ENCODE peak calls at places on chromosomes 16 and 17, in five cellular contexts. S, B, Z, W and L are unnamed samples.
A peak's percentile ranks its signal among the peaks of the same experiment; 100 is the strongest.

GRCh38 chr17:10741416-10742140 is 11.8 kb upstream of the TMEM220 start:
- DNase-seq in S (no peak), B (no peak), Z (no peak), W (no peak), L (no peak)

GRCh38 chr17:44782349-44782850 is 23.6 kb downstream of the ADAM11 start:
- DNase-seq in S (peak; percentile 33), B (no peak), Z (no peak), W (no peak), L (no peak)

GRCh38 chr17:27756467-27757371 is 43.6 kb downstream of the NOS2 start:
- DNase-seq in S (peak; percentile 72), B (peak; percentile 86), Z (peak; percentile 30), W (peak; percentile 85), L (peak; percentile 54)

GRCh38 chr17:7632492-7632894 is 2.6 kb downstream of the SHBG start:
- DNase-seq in S (peak; percentile 82), B (peak; percentile 66), Z (peak; percentile 52), W (peak; percentile 45), L (no peak)

GRCh38 chr17:45050680-45051059 is 762 bp downstream of the DCAKD start:
- DNase-seq in S (no peak), B (no peak), Z (peak; percentile 44), W (no peak), L (no peak)

GRCh38 chr16:86566966-86567700 is 504 bp downstream of the FOXC2 start:
- DNase-seq in S (peak; percentile 67), B (peak; percentile 77), Z (peak; percentile 75), W (no peak), L (no peak)

GRCh38 chr17:55426851-55427586 is 5.4 kb upstream of the MMD start:
- DNase-seq in S (no peak), B (no peak), Z (peak; percentile 69), W (peak; percentile 60), L (no peak)

GRCh38 chr16:1723450-1724147 is 17.6 kb downstream of the MAPK8IP3 start:
- DNase-seq in S (no peak), B (peak; percentile 74), Z (peak; percentile 56), W (peak; percentile 83), L (no peak)

GRCh38 chr16:1610071-1610840 is 1.6 kb downstream of the IFT140 start:
- DNase-seq in S (peak; percentile 92), B (peak; percentile 99), Z (peak; percentile 92), W (peak; percentile 98), L (peak; percentile 96)

GRCh38 chr16:70470927-70471341 is 16.5 kb downstream of the FCSK start:
- DNase-seq in S (peak; percentile 75), B (peak; percentile 74), Z (peak; percentile 30), W (peak; percentile 46), L (peak; percentile 30)

GRCh38 chr16:13982446-13982845 is 62.5 kb downstream of the ERCC4 start:
- DNase-seq in S (no peak), B (peak; percentile 29), Z (no peak), W (no peak), L (no peak)

GRCh38 chr17:34318474-34318873 is 761 bp upstream of the CCL8 start:
- DNase-seq in S (peak; percentile 73), B (peak; percentile 56), Z (no peak), W (no peak), L (no peak)

GRCh38 chr16:31461921-31462804 is 2.9 kb downstream of the ARMC5 start:
- DNase-seq in S (no peak), B (no peak), Z (no peak), W (no peak), L (no peak)

GRCh38 chr17:22443061-22443460 is 750.7 kb downstream of the KCNJ18 start:
- DNase-seq in S (no peak), B (no peak), Z (no peak), W (no peak), L (no peak)

GRCh38 chr17:73007447-73007846 is 85.0 kb downstream of the SLC39A11 start:
- DNase-seq in S (no peak), B (no peak), Z (no peak), W (peak; percentile 22), L (no peak)

GRCh38 chr16:19583665-19584300 is 28.3 kb downstream of the VPS35L start:
- DNase-seq in S (no peak), B (no peak), Z (peak; percentile 58), W (peak; percentile 81), L (peak; percentile 20)

GRCh38 chr16:68839831-68840230 is 3.5 kb upstream of the TANGO6 start:
- DNase-seq in S (no peak), B (no peak), Z (no peak), W (no peak), L (no peak)

GRCh38 chr17:57407287-57408063 is 151.2 kb downstream of the MSI2 start:
- DNase-seq in S (no peak), B (no peak), Z (peak; percentile 50), W (no peak), L (no peak)

GRCh38 chr16:73288435-73288834 is 240.5 kb upstream of the ZFHX3 start:
- DNase-seq in S (no peak), B (no peak), Z (no peak), W (no peak), L (no peak)
- H2BK12ac ChIP-seq in S (no peak overlapping the region), B (no peak overlapping the region), Z (no peak overlapping the region), W (no peak overlapping the region), L (no peak overlapping the region)

GRCh38 chr17:82204831-82205719 is 7.6 kb downstream of the CCDC57 start:
- DNase-seq in S (no peak), B (no peak), Z (peak; percentile 84), W (peak; percentile 65), L (no peak)
- H2BK12ac ChIP-seq in S (no peak overlapping the region), B (no peak overlapping the region), Z (peak overlapping the region; percentile 75), W (no peak overlapping the region), L (no peak overlapping the region)

DNA sequence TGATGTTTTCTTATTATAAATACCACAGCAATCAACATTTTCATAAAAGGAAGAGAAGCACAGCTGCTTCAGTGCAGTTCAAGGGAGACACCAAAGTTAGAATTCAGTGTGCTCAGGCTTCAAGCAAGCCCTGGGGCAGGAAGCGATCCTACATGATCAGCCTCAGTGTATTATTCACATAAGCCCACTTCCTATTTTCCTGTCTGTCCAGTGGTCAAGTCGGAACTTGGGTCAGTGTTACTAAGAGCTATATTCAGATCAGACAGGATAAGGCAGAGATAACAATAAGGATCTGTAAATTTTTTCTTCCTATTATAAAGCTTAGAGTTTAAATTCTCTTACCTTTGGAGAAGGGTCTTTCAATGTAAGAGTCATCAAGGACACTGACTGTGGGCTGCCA is 12.9 kb downstream of the HEATR6 start:
- DNase-seq in S (no peak), B (no peak), Z (no peak), W (no peak), L (no peak)
- H2BK12ac ChIP-seq in S (no peak overlapping the region), B (no peak overlapping the region), Z (no peak overlapping the region), W (no peak overlapping the region), L (no peak overlapping the region)

GRCh38 chr17:46935658-46936266 is 12.8 kb downstream of the GOSR2 start:
- DNase-seq in S (no peak), B (no peak), Z (no peak), W (no peak), L (no peak)
- H2BK12ac ChIP-seq in S (no peak overlapping the region), B (no peak overlapping the region), Z (no peak overlapping the region), W (peak overlapping the region; percentile 31), L (no peak overlapping the region)

DNA sequence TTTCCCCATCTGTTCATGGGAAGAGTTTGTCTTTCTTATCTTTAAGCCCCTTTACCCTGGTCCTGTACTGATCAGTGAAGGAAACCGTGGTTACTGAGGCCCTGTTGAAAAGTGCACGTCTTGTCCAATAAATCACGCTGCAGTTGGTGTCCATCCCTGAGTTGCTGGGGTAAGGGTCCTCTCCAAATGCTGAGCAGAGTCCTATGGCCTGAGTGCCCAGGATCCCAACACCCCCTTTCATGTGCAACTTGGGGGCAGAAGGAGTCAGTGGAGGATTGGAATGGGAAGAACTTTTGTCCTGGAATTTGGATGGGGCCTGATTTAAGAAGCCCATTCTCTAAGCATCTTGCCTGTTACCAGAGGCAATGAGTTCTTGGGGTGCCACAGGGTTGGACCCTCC is 7.0 kb upstream of the TBX2 start:
- DNase-seq in S (no peak), B (no peak), Z (no peak), W (no peak), L (no peak)
- H2BK12ac ChIP-seq in S (no peak overlapping the region), B (no peak overlapping the region), Z (peak overlapping the region; percentile 81), W (no peak overlapping the region), L (no peak overlapping the region)